ENCODE peak calls at places on chromosomes 6 and 20, in four cellular contexts. I is tibial nerve, O is upper lobe of left lung, K is ovary. H is an unnamed sample.

GRCh38 chr6:11236351-11236750 is 3.9 kb upstream of the NEDD9 start:
- DNase-seq in I (no peak), O (no peak), K (no peak), H (no peak)

GRCh38 chr20:38843346-38843745 is 37.8 kb downstream of the PPP1R16B start:
- DNase-seq in O (no peak), K (no peak), I (no peak), H (no peak)

GRCh38 chr6:89508755-89509563 is 76.0 kb downstream of the ANKRD6 start:
- DNase-seq in O (peak), I (no peak), K (no peak), H (no peak)

GRCh38 chr20:62980970-62981369 is 25.8 kb downstream of the BHLHE23 start:
- DNase-seq in K (no peak), O (no peak), I (no peak), H (no peak)

GRCh38 chr6:154164397-154164796 is 125.4 kb downstream of the OPRM1 start:
- DNase-seq in I (peak), K (peak), O (no peak), H (no peak)

GRCh38 chr20:37297066-37297736 is 7.7 kb downstream of the MANBAL start:
- DNase-seq in O (no peak), K (peak), I (no peak), H (no peak)

GRCh38 chr6:86192123-86192522 is 549.4 kb upstream of the SYNCRIP start:
- DNase-seq in I (no peak), O (no peak), K (no peak), H (no peak)

GRCh38 chr6:168052291-168052891 is 26.6 kb downstream of the FRMD1 start:
- DNase-seq in O (peak), I (no peak), K (no peak), H (peak)

GRCh38 chr6:63904844-63905243 is 269.2 kb downstream of the PHF3 start:
- DNase-seq in K (no peak), O (no peak), I (no peak), H (no peak)

GRCh38 chr6:138087549-138087948 is 19.7 kb downstream of the PERP start:
- DNase-seq in O (no peak), K (no peak), I (no peak), H (no peak)

GRCh38 chr6:55841341-55841740 is 34.0 kb downstream of the BMP5 start:
- DNase-seq in O (no peak), K (no peak), I (no peak), H (no peak)

GRCh38 chr6:39328066-39328465 is 5.6 kb upstream of the KCNK16 start:
- DNase-seq in I (no peak), K (no peak), O (peak), H (no peak)

GRCh38 chr6:41878246-41878645 is 16.9 kb downstream of the USP49 start:
- DNase-seq in I (no peak), K (no peak), O (no peak), H (no peak)

GRCh38 chr6:10434235-10434634 is 19.4 kb upstream of the TFAP2A start:
- DNase-seq in O (no peak), I (no peak), K (no peak), H (no peak)

GRCh38 chr6:107179004-107179403 is 63.7 kb upstream of the BEND3 start:
- DNase-seq in K (no peak), O (no peak), I (no peak), H (no peak)

GRCh38 chr6:62236784-62237183 is 49.2 kb downstream of the KHDRBS2 start:
- DNase-seq in I (no peak), K (no peak), O (no peak), H (no peak)

GRCh38 chr6:91088976-91089375 is 502.1 kb upstream of the MAP3K7 start:
- DNase-seq in I (no peak), K (no peak), O (no peak), H (no peak)

GRCh38 chr6:130367767-130368166 is 1.9 kb downstream of the TMEM200A start:
- DNase-seq in O (no peak), K (no peak), I (no peak), H (no peak)

GRCh38 chr6:9612489-9612888 is 802.4 kb downstream of the TFAP2A start:
- DNase-seq in I (no peak), O (no peak), K (no peak), H (no peak)

GRCh38 chr6:40719671-40720374 is 132.7 kb upstream of the LRFN2 start:
- DNase-seq in I (no peak), O (no peak), K (peak), H (no peak)

GRCh38 chr20:50187403-50188051 is 3.1 kb upstream of the CEBPB start:
- DNase-seq in K (peak), O (no peak), I (no peak), H (no peak)

GRCh38 chr20:22274330-22274729 is 310.0 kb downstream of the FOXA2 start:
- DNase-seq in K (no peak), I (no peak), O (no peak), H (no peak)

GRCh38 chr6:139250296-139251274 is 41.2 kb downstream of the TXLNB start:
- DNase-seq in I (no peak), O (no peak), K (peak), H (peak)

GRCh38 chr6:54267798-54268197 is 40.4 kb upstream of the TINAG start:
- DNase-seq in I (no peak), K (no peak), O (no peak), H (no peak)

GRCh38 chr6:167079853-167080297 is 43.0 kb upstream of the CCR6 start:
- DNase-seq in I (no peak), O (no peak), K (no peak), H (no peak)

GRCh38 chr6:47810885-47811284 is 29.1 kb downstream of the OPN5 start:
- DNase-seq in I (no peak), K (no peak), O (no peak), H (no peak)

GRCh38 chr20:63808964-63809674 is 21.9 kb downstream of the ZBTB46 start:
- DNase-seq in I (no peak), K (no peak), O (no peak), H (no peak)

GRCh38 chr6:133243723-133244122 is 2.6 kb downstream of the EYA4 start:
- DNase-seq in K (no peak), O (no peak), I (no peak), H (no peak)

GRCh38 chr6:36616888-36617521 is 22.8 kb downstream of the SRSF3 start:
- DNase-seq in K (no peak), O (peak), I (no peak), H (peak)

GRCh38 chr20:39829713-39830112 is 859.3 kb downstream of the MAFB start:
- DNase-seq in I (no peak), K (no peak), O (no peak), H (no peak)

GRCh38 chr6:25942561-25943147 is 12.2 kb upstream of the SLC17A2 start:
- DNase-seq in O (no peak), K (no peak), I (no peak), H (no peak)

GRCh38 chr20:61387204-61387958 is 135.3 kb downstream of the CDH4 start:
- DNase-seq in K (no peak), O (peak), I (no peak), H (no peak)

GRCh38 chr6:129936329-129937165 is 75.4 kb upstream of the TMEM244 start:
- DNase-seq in I (no peak), K (no peak), O (no peak), H (no peak)

GRCh38 chr6:87824813-87825475 is 122.9 kb upstream of the AKIRIN2 start:
- DNase-seq in K (no peak), I (no peak), O (no peak), H (no peak)

GRCh38 chr6:26494117-26494516 is 6.0 kb upstream of the BTN1A1 start:
- DNase-seq in K (no peak), O (no peak), I (no peak), H (no peak)

GRCh38 chr6:134436950-134437349 is 119.0 kb upstream of the SGK1 start:
- DNase-seq in I (no peak), K (no peak), O (no peak), H (no peak)

DNA sequence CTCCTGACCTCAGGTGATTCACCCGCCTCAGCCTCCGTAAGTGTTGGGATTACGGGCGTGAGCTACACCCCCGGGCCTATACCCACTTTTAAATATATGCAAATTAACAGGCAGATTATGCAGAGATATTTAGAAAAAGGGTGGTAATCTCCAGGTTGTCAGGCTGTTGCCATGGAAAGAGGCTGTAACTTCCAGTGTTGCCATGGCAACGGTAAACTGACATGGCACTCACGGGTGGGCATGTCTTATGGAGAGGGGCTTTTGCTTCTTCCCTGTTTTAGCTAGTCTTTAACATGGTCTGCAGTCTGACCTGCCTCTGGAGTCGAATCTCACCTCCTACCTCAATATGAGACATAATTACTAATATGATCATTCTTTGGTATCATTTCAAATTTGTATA is 44.9 kb downstream of the ZNF334 start:
- DNase-seq in I (no peak), K (no peak), O (no peak), H (no peak)
- TF ChIP-seq EP300 in I (no peak), K (no peak), O (no peak), H (no peak)

DNA sequence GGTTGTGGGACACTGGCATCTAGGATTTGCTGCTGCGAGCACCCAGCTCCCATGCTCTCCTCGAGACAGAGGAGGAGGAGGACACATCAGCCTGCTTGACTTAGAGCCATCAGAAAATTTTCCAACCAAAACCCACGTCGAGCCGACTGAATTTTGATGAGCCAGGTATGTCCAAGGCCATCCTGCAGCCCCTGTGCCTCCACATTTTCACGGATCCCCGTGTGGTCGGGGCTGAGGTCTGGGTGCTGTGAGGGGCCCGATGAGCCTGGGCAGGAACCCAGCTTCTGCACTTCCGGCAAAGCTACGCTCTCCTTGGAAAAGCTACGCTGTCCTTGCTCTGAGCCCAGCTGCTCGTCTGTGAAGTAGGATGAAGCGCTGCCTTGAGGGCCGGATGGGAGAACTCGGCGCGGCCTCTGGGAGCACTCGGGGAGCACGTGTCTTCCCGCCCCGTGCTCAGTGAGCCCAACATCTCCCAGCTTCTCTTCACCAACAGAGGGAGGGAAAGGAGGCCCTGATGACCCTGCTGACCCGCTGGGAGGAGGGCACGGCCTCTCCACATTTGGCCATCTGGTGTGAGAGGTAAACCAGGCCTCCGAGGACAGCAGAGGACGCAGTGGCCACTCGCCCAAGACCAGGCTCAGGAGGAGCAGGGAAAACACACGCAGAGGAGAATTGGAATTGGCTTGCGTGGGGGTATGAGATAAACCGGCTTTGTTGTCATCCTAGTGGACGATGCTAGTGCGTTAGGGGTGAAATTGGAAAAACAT is 33.9 kb downstream of the PSMG4 start:
- DNase-seq in O (peak), K (no peak), I (no peak), H (peak)
- TF ChIP-seq CTCF in O (no peak), K (no peak), I (no peak), H (no peak)

GRCh38 chr20:56393133-56393472 is 658 bp downstream of the CSTF1 start:
- DNase-seq in I (no peak), K (no peak), O (no peak), H (no peak)

GRCh38 chr20:56391037-56391436 is 978 bp downstream of the AURKA start:
- DNase-seq in O (no peak), I (no peak), K (no peak), H (no peak)

GRCh38 chr20:56393653-56394052 is 1.2 kb downstream of the CSTF1 start:
- DNase-seq in O (no peak), K (no peak), I (no peak), H (no peak)

GRCh38 chr20:56391596-56392281 is at the start of gene AURKA:
- DNase-seq in O (no peak), I (no peak), K (no peak), H (no peak)

GRCh38 chr20:56392282-56393132 is at the start of gene CSTF1:
- DNase-seq in K (peak), I (peak), O (peak), H (peak)
- TF ChIP-seq EP300 in K (peak), I (peak), O (no peak), H (peak)

DNA sequence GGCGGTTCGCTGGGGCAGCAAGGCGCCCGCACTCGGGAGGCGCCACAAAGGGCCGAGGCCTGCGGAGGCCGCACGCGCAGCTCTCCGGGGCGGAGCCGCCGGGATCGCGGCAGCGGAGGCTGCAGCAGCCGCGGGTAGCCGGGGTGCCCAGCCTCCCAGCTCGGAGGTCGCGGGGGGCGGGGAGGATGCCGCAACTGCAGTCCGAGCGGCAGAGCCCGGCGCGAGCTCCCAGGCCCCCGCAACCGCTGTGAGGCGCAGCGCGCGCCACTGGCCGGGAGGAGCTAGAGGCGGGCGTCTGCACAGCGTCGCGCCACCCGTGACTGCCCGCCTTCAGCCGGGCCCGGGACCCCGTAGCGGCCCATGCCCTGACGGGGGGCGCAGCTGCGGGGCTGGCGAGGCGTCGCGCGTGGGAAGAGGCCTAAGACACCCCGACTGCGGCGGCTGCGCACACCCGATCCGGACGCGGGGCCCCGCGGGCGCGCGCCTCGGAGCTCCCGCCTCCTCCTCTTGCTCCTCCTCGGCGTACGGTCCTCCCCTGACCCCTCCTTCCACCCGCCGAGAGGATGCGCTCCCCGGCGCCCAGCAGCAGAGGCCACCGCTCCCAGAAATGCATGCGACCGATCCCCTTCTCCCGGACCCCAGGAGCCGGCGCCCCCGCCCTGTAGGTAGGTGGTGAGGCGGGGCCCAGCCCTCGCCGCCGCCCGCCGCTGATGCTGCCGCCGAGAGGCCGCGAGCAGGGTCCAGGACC is at the start of gene NCOA7:
- DNase-seq in I (peak), O (peak), K (peak), H (peak)
- TF ChIP-seq CTCF in I (peak), O (no peak), K (peak), H (peak)

DNA sequence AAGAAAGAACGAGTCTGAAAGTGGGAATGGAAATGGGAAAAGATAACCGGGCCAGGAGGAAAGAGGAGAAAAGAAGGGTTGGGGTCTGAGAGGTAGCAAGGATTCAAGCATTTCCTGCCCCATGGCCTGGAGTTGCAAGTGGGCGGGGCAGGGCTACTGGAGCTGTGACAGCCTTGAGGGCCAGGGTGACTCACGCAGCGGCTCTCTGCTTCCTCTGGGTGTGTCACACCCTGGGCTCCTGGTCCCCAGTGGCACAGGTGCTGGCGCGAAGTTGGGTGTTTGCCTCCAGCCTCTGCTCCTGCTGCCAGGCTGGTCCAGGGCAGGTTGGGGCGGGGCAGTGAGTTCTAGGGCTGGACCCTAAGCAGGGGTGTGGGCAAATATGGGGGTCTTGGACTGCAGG is 3.3 kb upstream of the ULBP3 start:
- DNase-seq in I (no peak), K (no peak), O (peak), H (peak)
- TF ChIP-seq EP300 in I (no peak), K (no peak), O (no peak), H (no peak)

GRCh38 chr6:158344534-158344933 is 32.3 kb downstream of the TULP4 start:
- DNase-seq in K (no peak), O (no peak), I (no peak), H (no peak)

DNA sequence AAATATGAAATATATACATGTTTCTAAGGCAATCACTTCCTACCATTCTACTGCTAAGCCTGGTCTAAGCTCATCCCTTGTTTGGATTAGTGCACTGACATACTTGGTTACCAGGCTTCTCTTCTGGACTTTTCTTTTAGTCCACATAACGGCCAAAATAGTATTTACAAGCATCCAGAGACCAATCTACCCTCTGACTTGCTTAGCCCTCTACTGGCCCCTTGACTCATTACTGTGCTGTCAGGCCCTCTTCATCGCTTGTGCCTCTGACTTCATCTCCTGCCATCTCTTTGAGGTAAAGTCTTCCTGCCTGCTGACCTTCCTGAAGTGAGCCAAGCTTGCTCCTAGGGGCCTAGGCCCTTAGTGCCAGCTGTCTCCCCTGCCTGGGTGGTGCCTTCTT is 35.1 kb downstream of the TULP4 start:
- DNase-seq in K (no peak), O (no peak), I (no peak), H (no peak)
- TF ChIP-seq CTCF in K (no peak), O (no peak), I (no peak), H (no peak)

GRCh38 chr6:14734416-14735340 is 511.2 kb upstream of the JARID2 start:
- DNase-seq in I (no peak), K (no peak), O (no peak), H (no peak)
- TF ChIP-seq EP300 in I (peak), K (no peak), O (no peak), H (no peak)

H was measured in suprapubic skin.